ENCODE peak calls at places on chromosome 19, in eight cellular contexts. J, Q, T, D, K, X, N and B are unnamed samples.

GRCh38 chr19:49468199-49468598 is 5.8 kb upstream of the FLT3LG start:
- DNase-seq in J (no peak), Q (no peak), T (no peak), D (no peak), K (no peak), X (no peak), N (no peak), B (no peak)

GRCh38 chr19:41564515-41565383 is 11.2 kb upstream of the CEACAM21 start:
- DNase-seq in J (no peak), Q (peak; percentile 6), T (no peak), D (no peak), K (no peak), X (no peak), N (no peak), B (no peak)

GRCh38 chr19:55042688-55043087 is 4.6 kb upstream of the GP6 start:
- DNase-seq in J (no peak), Q (no peak), T (no peak), D (no peak), K (no peak), X (no peak), N (no peak), B (no peak)

GRCh38 chr19:47694466-47695273 is 18.6 kb upstream of the EHD2 start:
- DNase-seq in J (no peak), Q (no peak), T (no peak), D (no peak), K (no peak), X (no peak), N (no peak), B (no peak)

GRCh38 chr19:4929186-4929585 is 19.9 kb downstream of the UHRF1 start:
- DNase-seq in J (peak; percentile 24), Q (no peak), T (no peak), D (no peak), K (no peak), X (no peak), N (no peak), B (no peak)

GRCh38 chr19:55106591-55106990 is 10.8 kb downstream of the PPP1R12C start:
- DNase-seq in J (no peak), Q (no peak), T (no peak), D (no peak), K (no peak), X (no peak), N (no peak), B (no peak)

GRCh38 chr19:13053761-13054604 is 48.7 kb downstream of the LYL1 start:
- DNase-seq in J (peak; percentile 98), Q (peak; percentile 99), T (no peak), D (peak; percentile 93), K (peak; percentile 29), X (peak; percentile 69), N (no peak), B (no peak)

GRCh38 chr19:58328999-58329398 is 2.2 kb downstream of the ZSCAN22 start:
- DNase-seq in J (no peak), Q (no peak), T (peak; percentile 24), D (no peak), K (peak; percentile 63), X (no peak), N (no peak), B (no peak)

GRCh38 chr19:40603719-40604646 is 2.8 kb downstream of the LTBP4 start:
- DNase-seq in J (peak; percentile 93), Q (peak; percentile 98), T (peak; percentile 95), D (peak; percentile 62), K (peak; percentile 100), X (peak; percentile 96), N (peak; percentile 95), B (peak; percentile 93)

GRCh38 chr19:9075064-9075964 is 11.5 kb upstream of the OR1M1 start:
- DNase-seq in J (peak; percentile 96), Q (peak; percentile 98), T (peak; percentile 11), D (peak; percentile 99), K (no peak), X (peak; percentile 45), N (no peak), B (no peak)

GRCh38 chr19:19738564-19738963 is 5.7 kb upstream of the ZNF14 start:
- DNase-seq in J (no peak), Q (no peak), T (no peak), D (no peak), K (no peak), X (no peak), N (no peak), B (no peak)

GRCh38 chr19:2051771-2052704 is 994 bp upstream of the MKNK2 start:
- DNase-seq in J (peak; percentile 29), Q (no peak), T (peak; percentile 63), D (no peak), K (no peak), X (no peak), N (peak; percentile 72), B (no peak)

GRCh38 chr19:1136201-1136600 is 32.4 kb downstream of the GPX4 start:
- DNase-seq in J (no peak), Q (no peak), T (no peak), D (no peak), K (no peak), X (no peak), N (no peak), B (peak; percentile 73)

GRCh38 chr19:10044390-10044789 is 31.1 kb downstream of the RDH8 start:
- DNase-seq in J (no peak), Q (no peak), T (no peak), D (no peak), K (no peak), X (no peak), N (no peak), B (no peak)

GRCh38 chr19:18863843-18864362 is 32.1 kb downstream of the CERS1 start:
- DNase-seq in J (no peak), Q (no peak), T (no peak), D (no peak), K (no peak), X (no peak), N (no peak), B (no peak)